ENCODE peak calls at places on chromosomes 6 and 20, in eight cellular contexts. A, L, G, R, D, Q, Z and P are unnamed samples.

GRCh38 chr6:548517-548916 is 108.4 kb downstream of the HUS1B start:
- DNase-seq in A (no peak), L (no peak), G (no peak), R (no peak), D (no peak), Q (no peak), Z (no peak), P (no peak)

GRCh38 chr6:14452567-14453527 is 335.3 kb downstream of the CD83 start:
- DNase-seq in A (no peak), L (peak), G (no peak), R (no peak), D (no peak), Q (no peak), Z (peak), P (no peak)

GRCh38 chr20:18058661-18059467 is 1.1 kb upstream of the OVOL2 start:
- DNase-seq in A (no peak), L (no peak), G (no peak), R (no peak), D (no peak), Q (no peak), Z (no peak), P (no peak)

GRCh38 chr6:7642784-7643183 is 52.8 kb downstream of the SNRNP48 start:
- DNase-seq in A (no peak), L (no peak), G (no peak), R (no peak), D (no peak), Q (no peak), Z (no peak), P (no peak)

GRCh38 chr6:17466707-17467106 is 73.3 kb downstream of the CAP2 start:
- DNase-seq in A (no peak), L (no peak), G (no peak), R (no peak), D (no peak), Q (no peak), Z (no peak), P (no peak)

GRCh38 chr6:8000080-8001035 is 63.8 kb downstream of the BLOC1S5 start:
- DNase-seq in A (no peak), L (no peak), G (peak), R (no peak), D (no peak), Q (peak), Z (no peak), P (no peak)

GRCh38 chr6:41373919-41374617 is 38.7 kb downstream of the NCR2 start:
- DNase-seq in A (no peak), L (no peak), G (no peak), R (no peak), D (no peak), Q (no peak), Z (no peak), P (no peak)

GRCh38 chr20:879626-880025 is 36.5 kb downstream of the ANGPT4 start:
- DNase-seq in A (no peak), L (no peak), G (no peak), R (no peak), D (no peak), Q (no peak), Z (no peak), P (no peak)

GRCh38 chr6:132224943-132225342 is 176.3 kb downstream of the MOXD1 start:
- DNase-seq in A (no peak), L (no peak), G (no peak), R (no peak), D (no peak), Q (no peak), Z (no peak), P (no peak)

GRCh38 chr20:2729251-2729713 is 36.7 kb downstream of the EBF4 start:
- DNase-seq in A (no peak), L (no peak), G (peak), R (no peak), D (no peak), Q (peak), Z (peak), P (no peak)

GRCh38 chr6:87444362-87444761 is 28.4 kb upstream of the SLC35A1 start:
- DNase-seq in A (no peak), L (no peak), G (no peak), R (no peak), D (no peak), Q (no peak), Z (no peak), P (no peak)

GRCh38 chr6:4970739-4971395 is 33.0 kb downstream of the RPP40 start:
- DNase-seq in A (no peak), L (no peak), G (no peak), R (no peak), D (no peak), Q (peak), Z (no peak), P (no peak)

DNA sequence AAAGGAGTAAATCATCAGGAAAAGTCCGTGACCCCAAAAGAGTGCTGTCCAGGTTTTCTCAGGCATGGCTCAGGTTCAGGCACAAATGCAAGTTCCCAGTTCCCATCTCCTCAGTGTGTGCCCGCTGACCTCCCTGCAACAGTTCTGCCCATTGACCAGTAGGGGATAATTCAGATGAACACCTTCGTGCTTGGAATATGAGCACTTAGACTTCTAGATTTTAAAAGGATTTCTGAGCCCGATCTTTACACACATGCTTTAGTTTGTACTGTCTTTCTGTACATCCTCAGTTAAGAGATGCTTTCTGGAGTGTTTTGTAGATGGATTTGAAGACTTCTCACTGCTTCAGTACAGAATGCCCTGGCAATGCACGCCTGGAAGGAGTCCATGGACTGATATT is 239.7 kb upstream of the PLCB4 start:
- DNase-seq in A (no peak), L (no peak), G (no peak), R (no peak), D (no peak), Q (no peak), Z (no peak), P (no peak)
- TF ChIP-seq CTCF in A (no peak), L (no peak), G (no peak), R (peak), D (no peak), Q (peak), Z (no peak), P (peak)

GRCh38 chr20:51711426-51711825 is 56.8 kb downstream of the ATP9A start:
- DNase-seq in A (no peak), L (no peak), G (no peak), R (no peak), D (no peak), Q (no peak), Z (no peak), P (no peak)

GRCh38 chr20:51712501-51713212 is 55.5 kb downstream of the ATP9A start:
- DNase-seq in A (no peak), L (no peak), G (peak), R (no peak), D (no peak), Q (peak), Z (no peak), P (no peak)

GRCh38 chr20:51715028-51715872 is 52.9 kb downstream of the ATP9A start:
- DNase-seq in A (no peak), L (no peak), G (no peak), R (no peak), D (no peak), Q (no peak), Z (no peak), P (no peak)

GRCh38 chr20:51713213-51713598 is 55.0 kb downstream of the ATP9A start:
- DNase-seq in A (no peak), L (no peak), G (no peak), R (no peak), D (no peak), Q (no peak), Z (no peak), P (no peak)

DNA sequence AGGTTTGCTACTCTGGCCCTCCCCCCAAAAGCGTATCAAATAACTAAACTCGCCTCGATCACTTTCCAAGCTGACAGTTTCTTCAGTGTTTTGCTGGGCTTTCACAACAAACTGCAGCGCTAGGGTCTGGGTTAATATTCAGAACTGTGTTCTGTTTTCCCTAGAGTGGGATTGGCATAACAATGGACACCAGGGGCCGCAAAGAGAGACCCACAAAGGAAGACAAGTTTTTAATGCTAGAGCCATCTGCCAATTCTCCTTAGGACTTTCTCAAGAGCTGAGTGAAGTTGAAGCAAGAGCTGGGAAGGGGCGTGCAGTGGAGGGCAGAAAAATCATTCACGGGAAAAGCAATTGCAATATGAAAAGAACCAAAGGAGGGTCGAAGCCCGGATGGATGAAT is 57.7 kb downstream of the ATP9A start:
- DNase-seq in A (no peak), L (no peak), G (no peak), R (no peak), D (no peak), Q (no peak), Z (no peak), P (no peak)
- H3K4me3 ChIP-seq in A (no peak), L (no peak), G (no peak), R (no peak), D (no peak), Q (no peak), Z (no peak), P (no peak)

GRCh38 chr6:145895802-145896201 is 68.4 kb downstream of the SHPRH start:
- DNase-seq in A (no peak), L (no peak), G (peak), R (no peak), D (no peak), Q (peak), Z (no peak), P (no peak)
- TF ChIP-seq CTCF in A (no peak), L (no peak), G (peak), R (peak), D (no peak), Q (peak), Z (no peak), P (peak)

GRCh38 chr6:22323848-22324247 is 27.0 kb upstream of the PRL start:
- DNase-seq in A (no peak), L (no peak), G (no peak), R (no peak), D (no peak), Q (no peak), Z (no peak), P (no peak)

GRCh38 chr6:22325481-22325880 is 28.6 kb upstream of the PRL start:
- DNase-seq in A (no peak), L (no peak), G (no peak), R (no peak), D (no peak), Q (no peak), Z (no peak), P (no peak)

GRCh38 chr6:22320750-22321149 is 23.9 kb upstream of the PRL start:
- DNase-seq in A (no peak), L (no peak), G (peak), R (peak), D (no peak), Q (peak), Z (no peak), P (peak)

GRCh38 chr6:22318404-22318803 is 21.6 kb upstream of the PRL start:
- DNase-seq in A (no peak), L (no peak), G (no peak), R (no peak), D (no peak), Q (no peak), Z (peak), P (no peak)

DNA sequence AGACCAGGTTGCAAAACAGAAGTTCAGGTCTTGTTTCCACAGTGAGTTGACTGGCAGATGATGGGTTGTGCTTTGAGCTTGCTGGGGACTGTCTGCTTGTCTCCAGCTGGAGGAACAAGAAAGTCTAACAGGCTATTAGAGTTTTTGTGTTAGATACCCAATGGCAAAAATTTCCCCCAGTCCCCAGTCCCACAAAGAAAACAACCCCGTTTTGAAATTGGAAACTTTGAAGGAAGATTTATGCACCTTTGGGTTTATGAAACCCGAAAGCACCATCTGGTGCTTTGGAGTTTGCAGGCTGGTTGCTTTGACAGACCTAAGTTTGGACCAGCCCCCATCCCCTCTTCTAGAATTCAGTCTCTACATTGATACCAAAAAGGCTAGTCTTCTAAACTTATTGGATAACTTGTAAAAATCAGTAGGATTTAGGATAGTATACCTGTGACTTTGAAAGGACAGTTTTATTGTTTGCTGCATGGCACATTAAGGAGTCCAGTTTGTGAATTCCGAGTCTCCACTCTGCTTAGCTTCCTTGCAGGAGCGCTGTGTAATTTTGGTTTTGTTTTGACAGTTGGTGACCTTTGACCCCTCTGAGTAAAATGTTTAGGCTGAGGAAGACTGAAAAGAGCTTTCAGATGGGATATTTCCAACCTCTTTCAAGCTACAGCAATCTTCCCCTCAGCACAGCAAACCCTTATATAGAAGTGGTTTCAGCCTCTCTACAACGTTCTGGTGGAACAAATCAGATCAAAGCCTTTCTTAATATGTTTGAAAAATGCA is 25.5 kb upstream of the PRL start:
- DNase-seq in A (no peak), L (no peak), G (no peak), R (no peak), D (no peak), Q (no peak), Z (no peak), P (no peak)
- H3K4me3 ChIP-seq in A (no peak), L (no peak), G (no peak), R (no peak), D (no peak), Q (no peak), Z (no peak), P (no peak)

GRCh38 chr20:21529863-21530262 is 16.0 kb upstream of the NKX2-2 start:
- DNase-seq in A (no peak), L (no peak), G (no peak), R (no peak), D (no peak), Q (no peak), Z (no peak), P (no peak)
- TF ChIP-seq CTCF in A (no peak), L (no peak), G (peak), R (peak), D (no peak), Q (peak), Z (peak), P (peak)

DNA sequence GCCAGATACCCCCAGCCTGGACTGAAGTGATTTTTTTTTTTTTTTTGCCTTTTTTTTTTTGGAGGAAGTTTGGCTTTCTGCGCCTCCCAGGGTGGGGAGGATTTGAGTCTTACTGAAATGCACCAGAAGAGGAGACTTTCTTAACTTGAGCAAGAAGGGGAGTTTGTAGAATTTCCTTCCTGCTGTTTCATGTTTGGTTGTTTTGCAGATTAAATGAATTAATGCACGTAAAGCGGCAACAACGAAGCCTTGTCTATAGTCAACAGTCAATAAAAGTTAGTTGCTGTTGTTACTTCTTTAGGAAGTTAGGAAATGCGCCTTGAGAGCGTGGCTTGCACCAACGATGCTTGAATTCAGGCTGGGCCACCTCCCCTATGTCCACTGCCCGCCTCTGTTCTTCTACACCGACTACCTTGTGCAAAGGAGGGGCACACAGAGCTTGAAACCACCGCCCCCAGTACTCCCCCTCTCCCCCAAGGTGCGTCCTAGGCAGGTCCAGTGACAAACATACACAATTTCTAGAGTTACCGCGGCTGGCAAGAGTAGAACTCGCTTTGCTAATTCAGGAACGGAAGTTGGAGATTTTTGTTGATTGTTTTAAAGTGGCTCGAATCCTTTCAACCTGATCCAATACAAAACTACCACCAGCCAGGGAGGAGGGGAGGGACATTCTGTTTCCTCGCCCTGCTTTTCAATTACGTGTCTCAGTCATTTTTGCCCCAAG is 828 bp upstream of the CYP24A1 start:
- DNase-seq in A (no peak), L (no peak), G (no peak), R (no peak), D (no peak), Q (peak), Z (no peak), P (no peak)
- H3K4me3 ChIP-seq in A (no peak), L (no peak), G (no peak), R (peak), D (no peak), Q (no peak), Z (peak), P (no peak)

GRCh38 chr6:169212897-169213813 is 40.5 kb downstream of the THBS2 start:
- DNase-seq in A (peak), L (peak), G (peak), R (no peak), D (peak), Q (peak), Z (peak), P (peak)
- TF ChIP-seq CTCF in A (peak), L (peak), G (no peak), R (peak), D (peak), Q (peak), Z (no peak), P (peak)